ENCODE peak calls at places on chromosome 19, in nine cellular contexts. T is mesendoderm, I is neural progenitor cell, X is fibroblast of lung, N is colonic mucosa, O is keratinocyte, A is PC-3, Y is SK-N-SH, Z is GM23248. W is an unnamed sample.

GRCh38 chr19:12647490-12648071 is 19.0 kb downstream of the MAN2B1 start:
- DNase-seq in T (peak; percentile 41), I (peak; percentile 60), X (no peak), N (peak; percentile 87), O (no peak), A (no peak), Y (peak; percentile 88), Z (peak; percentile 74), W (no peak)

GRCh38 chr19:16449330-16449961 is 22.3 kb downstream of the EPS15L1 start:
- DNase-seq in T (no peak), I (no peak), X (peak; percentile 34), N (no peak), O (no peak), A (peak; percentile 6), Y (no peak), Z (peak; percentile 23), W (no peak)

GRCh38 chr19:20503536-20503935 is 62.0 kb downstream of the ZNF737 start:
- DNase-seq in T (no peak), I (no peak), X (peak; percentile 52), N (no peak), O (no peak), A (peak; percentile 71), Y (no peak), Z (peak; percentile 27), W (peak; percentile 46)

GRCh38 chr19:49684251-49684982 is 5.0 kb upstream of the ADM5 start:
- DNase-seq in T (peak; percentile 39), I (peak; percentile 42), X (no peak), N (no peak), O (no peak), A (peak; percentile 35), Y (peak; percentile 68), Z (peak; percentile 47), W (no peak)

GRCh38 chr19:17834350-17835181 is 13.2 kb downstream of the JAK3 start:
- DNase-seq in T (peak; percentile 54), I (peak; percentile 58), X (no peak), N (no peak), O (no peak), A (no peak), Y (no peak), Z (peak; percentile 7), W (no peak)

GRCh38 chr19:10565028-10565566 is 713 bp downstream of the KRI1 start:
- DNase-seq in T (peak; percentile 77), I (peak; percentile 81), X (peak; percentile 20), N (peak; percentile 42), O (no peak), A (peak; percentile 35), Y (peak; percentile 76), Z (peak; percentile 77), W (no peak)

GRCh38 chr19:27815985-27816384 is 1397.0 kb downstream of the UQCRFS1 start:
- DNase-seq in T (no peak), I (no peak), X (no peak), N (no peak), O (no peak), A (no peak), Y (no peak), Z (no peak), W (no peak)

GRCh38 chr19:58581227-58582141 is 8.3 kb upstream of the MZF1 start:
- DNase-seq in T (peak; percentile 96), I (peak; percentile 93), X (peak; percentile 70), N (peak; percentile 84), O (no peak), A (peak; percentile 85), Y (no peak), Z (peak; percentile 96), W (peak; percentile 72)

GRCh38 chr19:14413765-14414171 is 5.4 kb downstream of the DDX39A start:
- DNase-seq in T (no peak), I (no peak), X (peak; percentile 78), N (no peak), O (no peak), A (no peak), Y (peak; percentile 73), Z (peak; percentile 47), W (no peak)

GRCh38 chr19:33248553-33248953 is 22.9 kb upstream of the SLC7A10 start:
- DNase-seq in T (no peak), I (no peak), X (no peak), N (no peak), O (no peak), A (no peak), Y (no peak), Z (no peak), W (no peak)

GRCh38 chr19:12065100-12065538 is 588 bp downstream of the ZNF844 start:
- DNase-seq in T (peak; percentile 43), I (no peak), X (peak; percentile 61), N (peak; percentile 32), O (no peak), A (no peak), Y (no peak), Z (peak; percentile 73), W (no peak)

GRCh38 chr19:1486720-1487575 is 3.2 kb downstream of the PCSK4 start:
- DNase-seq in T (no peak), I (no peak), X (no peak), N (no peak), O (no peak), A (no peak), Y (no peak), Z (no peak), W (no peak)

GRCh38 chr19:48795055-48795854 is 15.6 kb downstream of the BCAT2 start:
- DNase-seq in T (peak; percentile 97), I (peak; percentile 98), X (peak; percentile 93), N (peak; percentile 92), O (peak; percentile 56), A (peak; percentile 86), Y (peak; percentile 96), Z (peak; percentile 95), W (peak; percentile 88)

GRCh38 chr19:10138879-10139795 is 19.4 kb upstream of the EIF3G start:
- DNase-seq in T (no peak), I (no peak), X (no peak), N (no peak), O (no peak), A (no peak), Y (peak; percentile 92), Z (no peak), W (no peak)

GRCh38 chr19:2567580-2567979 is 91.7 kb downstream of the GADD45B start:
- DNase-seq in T (no peak), I (no peak), X (no peak), N (peak; percentile 79), O (no peak), A (no peak), Y (no peak), Z (peak; percentile 45), W (no peak)

DNA sequence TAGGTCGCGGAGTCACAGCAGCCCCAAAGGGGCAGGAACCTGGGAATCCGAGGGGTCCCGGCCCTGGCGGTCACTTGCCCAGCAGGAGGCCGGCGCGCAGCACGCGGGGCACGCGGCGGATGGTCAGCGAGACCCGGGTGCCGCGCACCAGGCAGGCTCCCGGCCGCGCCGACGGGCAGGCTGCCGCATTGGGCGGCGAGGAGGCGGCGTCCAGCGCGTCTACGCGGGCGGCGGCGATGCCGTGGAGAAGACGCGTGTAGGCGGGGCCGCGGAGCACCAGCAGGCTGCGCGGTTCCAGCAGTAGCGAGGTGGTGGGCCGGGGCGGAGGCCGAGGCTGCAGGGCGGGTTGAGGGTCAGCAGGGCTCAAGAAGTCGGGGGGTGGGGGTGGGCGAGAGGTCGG is 607 bp upstream of the SYNE4 start:
- DNase-seq in T (peak; percentile 58), I (peak; percentile 84), X (peak; percentile 67), N (peak; percentile 72), O (no peak), A (peak; percentile 56), Y (peak; percentile 90), Z (peak; percentile 93), W (no peak)
- H3K9ac ChIP-seq in T (peak overlapping the region; percentile 72), I (no peak overlapping the region), X (peak overlapping the region; percentile 46), N (peak overlapping the region; percentile 68), O (peak overlapping the region; percentile 56), A (peak overlapping the region; percentile 40), Y (no peak overlapping the region), Z (peak overlapping the region; percentile 82), W (no peak overlapping the region)

GRCh38 chr19:4367781-4368127 is 24.4 kb downstream of the MPND start:
- DNase-seq in T (no peak), I (no peak), X (no peak), N (no peak), O (no peak), A (no peak), Y (no peak), Z (no peak), W (no peak)

GRCh38 chr19:4368128-4368820 is 24.9 kb downstream of the MPND start:
- DNase-seq in T (no peak), I (no peak), X (peak; percentile 36), N (no peak), O (no peak), A (no peak), Y (no peak), Z (no peak), W (peak; percentile 53)

GRCh38 chr19:4365791-4366665 is 22.7 kb downstream of the MPND start:
- DNase-seq in T (no peak), I (no peak), X (no peak), N (no peak), O (no peak), A (no peak), Y (no peak), Z (no peak), W (no peak)

GRCh38 chr19:4366666-4367335 is 23.4 kb downstream of the MPND start:
- DNase-seq in T (no peak), I (no peak), X (no peak), N (no peak), O (no peak), A (no peak), Y (no peak), Z (no peak), W (no peak)

DNA sequence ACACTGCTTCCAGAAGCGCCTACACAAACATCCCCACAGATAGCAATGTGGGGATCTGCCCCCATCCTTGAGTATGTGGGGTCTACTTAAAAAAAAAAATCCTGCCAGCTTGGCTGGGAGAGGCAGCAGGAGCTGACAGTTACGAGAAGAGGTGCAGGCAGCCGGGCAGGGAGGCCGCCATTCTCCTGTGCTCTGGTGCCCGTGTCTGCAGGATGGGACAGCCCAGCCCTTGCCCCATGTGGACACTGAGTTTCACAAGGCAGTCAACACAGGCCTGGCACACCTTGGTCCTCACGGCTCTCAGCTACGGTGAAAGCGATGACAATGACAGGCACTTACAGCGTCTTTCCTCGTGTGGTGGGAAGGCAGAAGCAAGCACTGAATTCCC is 24.0 kb downstream of the MPND start:
- DNase-seq in T (no peak), I (no peak), X (no peak), N (no peak), O (no peak), A (no peak), Y (no peak), Z (no peak), W (no peak)
- H3K9ac ChIP-seq in T (no peak overlapping the region), I (no peak overlapping the region), X (no peak overlapping the region), N (no peak overlapping the region), O (no peak overlapping the region), A (no peak overlapping the region), Y (no peak overlapping the region), Z (no peak overlapping the region), W (no peak overlapping the region)

DNA sequence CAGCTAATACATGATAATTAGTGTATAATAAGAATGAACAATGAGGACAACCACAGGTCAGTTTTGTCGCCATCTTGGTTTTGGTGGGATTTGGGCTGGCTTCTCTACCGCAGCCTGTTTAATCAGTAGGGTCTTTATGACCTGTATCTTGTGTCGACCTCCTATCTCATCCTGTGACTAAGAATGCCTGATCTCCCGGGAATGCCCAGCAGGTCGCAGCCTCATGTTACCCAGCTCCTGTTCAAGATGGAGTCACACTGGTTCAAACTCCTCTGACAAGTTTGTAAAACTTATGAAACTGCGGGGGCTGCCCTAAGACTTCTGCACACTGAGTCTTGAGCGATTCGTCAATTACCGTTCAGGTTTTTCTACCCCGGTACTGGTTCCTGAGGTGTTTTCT is 21.5 kb upstream of the ADGRE1 start:
- DNase-seq in T (peak; percentile 8), I (no peak), X (no peak), N (no peak), O (no peak), A (no peak), Y (no peak), Z (no peak), W (no peak)
- H3K9ac ChIP-seq in T (no peak overlapping the region), I (no peak overlapping the region), X (no peak overlapping the region), N (no peak overlapping the region), O (no peak overlapping the region), A (no peak overlapping the region), Y (no peak overlapping the region), Z (no peak overlapping the region), W (no peak overlapping the region)

GRCh38 chr19:47430041-47430802 is 10.9 kb upstream of the MEIS3 start:
- DNase-seq in T (peak; percentile 71), I (peak; percentile 80), X (peak; percentile 60), N (peak; percentile 73), O (no peak), A (no peak), Y (no peak), Z (peak; percentile 88), W (no peak)
- H3K9ac ChIP-seq in T (peak overlapping the region; percentile 63), I (no peak overlapping the region), X (no peak overlapping the region), N (no peak overlapping the region), O (no peak overlapping the region), A (no peak overlapping the region), Y (no peak overlapping the region), Z (peak overlapping the region; percentile 46), W (no peak overlapping the region)